ENCODE peak calls at places on chromosomes 12 and 14, in nine cellular contexts. R is PC-9, V is GM10248, B is BE2C, P is A549, U is tibial artery, N is foreskin fibroblast, E is natural killer cell, K is fibroblast of villous mesenchyme. H is an unnamed sample.
A peak's percentile ranks its signal among the peaks of the same experiment; 100 is the strongest.

GRCh38 chr12:106289196-106289681 is 13.3 kb upstream of the TCP11L2 start:
- DNase-seq in N (peak; percentile 19), K (peak; percentile 18), B (no peak), R (no peak), V (no peak), P (no peak), E (no peak), U (no peak), H (no peak)

GRCh38 chr12:112018571-112019237 is 5.5 kb downstream of the ERP29 start:
- DNase-seq in N (peak; percentile 89), R (peak; percentile 67), P (no peak), V (no peak), B (no peak), U (no peak), K (peak; percentile 81), E (no peak), H (no peak)

GRCh38 chr12:96578526-96579125 is 89.2 kb downstream of the CFAP54 start:
- DNase-seq in E (no peak), B (no peak), P (peak; percentile 48), V (peak; percentile 44), R (no peak), N (peak; percentile 68), K (peak; percentile 64), U (no peak), H (no peak)

GRCh38 chr14:78232666-78233065 is 62.5 kb downstream of the NRXN3 start:
- DNase-seq in B (no peak), R (no peak), V (no peak), P (no peak), N (no peak), K (no peak), E (no peak), U (no peak), H (no peak)

GRCh38 chr14:88967299-88967698 is 142.8 kb downstream of the TTC8 start:
- DNase-seq in R (no peak), E (no peak), B (no peak), N (no peak), V (no peak), K (no peak), P (no peak), U (no peak), H (no peak)

GRCh38 chr14:92647499-92648279 is 100.7 kb downstream of the LGMN start:
- DNase-seq in K (no peak), V (no peak), P (no peak), B (no peak), R (no peak), E (no peak), U (no peak), N (peak; percentile 66), H (no peak)

GRCh38 chr14:98498019-98498885 is 773.7 kb downstream of the BCL11B start:
- DNase-seq in R (no peak), U (no peak), E (no peak), B (no peak), N (no peak), K (no peak), P (no peak), V (no peak), H (no peak)

GRCh38 chr14:44963775-44964380 is 1.9 kb downstream of the TOGARAM1 start:
- DNase-seq in E (no peak), P (no peak), V (no peak), U (no peak), R (peak; percentile 50), N (peak; percentile 53), B (peak; percentile 49), K (no peak), H (peak; percentile 32)

GRCh38 chr14:53151523-53151866 is 1.6 kb downstream of the DDHD1 start:
- DNase-seq in N (no peak), U (no peak), K (no peak), B (no peak), V (no peak), R (no peak), P (no peak), E (no peak), H (no peak)

GRCh38 chr12:121223283-121223946 is 13.5 kb downstream of the P2RX4 start:
- DNase-seq in N (no peak), E (no peak), V (no peak), K (no peak), B (peak; percentile 39), U (no peak), P (no peak), R (no peak), H (no peak)

GRCh38 chr14:99038401-99038800 is 233.6 kb downstream of the BCL11B start:
- DNase-seq in P (no peak), K (no peak), N (no peak), V (no peak), R (no peak), U (no peak), E (no peak), B (no peak), H (no peak)

GRCh38 chr12:71162832-71163711 is 5.3 kb upstream of the TSPAN8 start:
- DNase-seq in E (no peak), K (no peak), B (no peak), N (no peak), V (no peak), R (no peak), P (no peak), U (no peak), H (no peak)

GRCh38 chr12:3959799-3960560 is 86.8 kb upstream of the PARP11 start:
- DNase-seq in E (no peak), R (no peak), N (no peak), V (no peak), U (no peak), B (no peak), P (no peak), K (no peak), H (peak; percentile 31)

GRCh38 chr12:47741340-47741703 is 16.0 kb upstream of the ENDOU start:
- DNase-seq in V (peak; percentile 17), U (peak; percentile 88), P (no peak), E (peak; percentile 51), K (no peak), B (peak; percentile 82), R (no peak), N (peak; percentile 56), H (peak; percentile 92)

GRCh38 chr12:58969227-58969626 is 48.9 kb upstream of the LRIG3 start:
- DNase-seq in R (no peak), K (no peak), N (peak; percentile 4), U (no peak), E (no peak), P (no peak), B (no peak), V (no peak), H (no peak)

GRCh38 chr14:105010891-105011291 is 10.0 kb downstream of the CDCA4 start:
- DNase-seq in N (no peak), K (peak; percentile 64), R (no peak), U (no peak), B (peak; percentile 71), E (no peak), P (no peak), V (no peak), H (no peak)

GRCh38 chr14:77122555-77123125 is 19.0 kb downstream of the ZDHHC22 start:
- DNase-seq in K (no peak), P (no peak), R (no peak), V (no peak), N (no peak), B (no peak), E (no peak), U (no peak), H (no peak)

GRCh38 chr12:67193705-67194104 is 75.5 kb upstream of the CAND1 start:
- DNase-seq in K (peak; percentile 43), U (no peak), R (no peak), B (no peak), V (peak; percentile 5), N (peak; percentile 26), P (no peak), E (no peak), H (no peak)

GRCh38 chr12:2647186-2647585 is 147.6 kb upstream of the FKBP4 start:
- DNase-seq in P (no peak), B (no peak), R (no peak), K (no peak), N (no peak), U (no peak), V (no peak), E (no peak), H (no peak)

GRCh38 chr14:96294246-96294645 is 38.2 kb downstream of the BDKRB1 start:
- DNase-seq in K (no peak), U (no peak), E (no peak), P (no peak), N (no peak), V (no peak), R (no peak), B (no peak), H (no peak)

GRCh38 chr14:96299441-96299840 is 43.4 kb downstream of the BDKRB1 start:
- DNase-seq in E (no peak), N (no peak), K (no peak), P (no peak), R (no peak), U (no peak), V (no peak), B (peak; percentile 33), H (no peak)

GRCh38 chr14:96297999-96298398 is 42.0 kb downstream of the BDKRB1 start:
- DNase-seq in B (no peak), E (no peak), R (no peak), P (no peak), V (no peak), U (no peak), N (no peak), K (no peak), H (no peak)

GRCh38 chr14:96297000-96297399 is 41.0 kb downstream of the BDKRB1 start:
- DNase-seq in R (no peak), K (no peak), V (peak; percentile 26), N (peak; percentile 32), U (no peak), P (no peak), B (no peak), E (no peak), H (no peak)
- TF ChIP-seq CTCF in R (peak; percentile 67), K (peak; percentile 42), V (peak; percentile 23), N (peak; percentile 34), U (peak; percentile 39), P (peak; percentile 63), B (peak; percentile 43), E (peak; percentile 57), H (peak; percentile 35)

GRCh38 chr14:100419856-100420255 is 96.7 kb downstream of the SLC25A47 start:
- DNase-seq in E (no peak), U (no peak), R (no peak), K (no peak), P (no peak), V (no peak), N (no peak), B (peak; percentile 61), H (no peak)
- TF ChIP-seq CTCF in E (no peak), U (no peak), R (no peak), K (peak; percentile 24), P (no peak), V (no peak), N (no peak), B (peak; percentile 69), H (no peak)

GRCh38 chr12:12786716-12787601 is 1.5 kb downstream of the APOLD1 start:
- DNase-seq in E (peak; percentile 68), P (peak; percentile 91), K (peak; percentile 82), R (peak; percentile 57), B (peak; percentile 88), U (peak; percentile 75), N (peak; percentile 94), V (peak; percentile 96), H (peak; percentile 83)
- TF ChIP-seq CTCF in E (no peak), P (no peak), K (no peak), R (no peak), B (no peak), U (peak; percentile 12), N (no peak), V (peak; percentile 2), H (peak; percentile 15)

GRCh38 chr12:117774986-117775775 is 193.6 kb downstream of the KSR2 start:
- DNase-seq in K (peak; percentile 1), N (peak; percentile 2), U (no peak), V (no peak), E (no peak), B (no peak), R (no peak), P (no peak), H (no peak)

GRCh38 chr12:117778656-117779055 is 190.1 kb downstream of the KSR2 start:
- DNase-seq in P (no peak), B (no peak), U (no peak), R (no peak), N (no peak), E (no peak), V (no peak), K (no peak), H (no peak)
- TF ChIP-seq CTCF in P (no peak), B (no peak), U (no peak), R (no peak), N (no peak), E (no peak), V (no peak), K (no peak), H (no peak)

H was measured in heart left ventricle.